ENCODE peak calls at places on chromosomes 4 and X, in four cellular contexts. One of them, this sample, is unnamed.

GRCh38 chr4:94177822-94178221 is 29.8 kb upstream of the SMARCAD1 start:
- DNase-seq in mesenchymal stem cell: no peak
- DNase-seq in sigmoid colon: no peak
- DNase-seq in GM23338: peak; percentile 56
- DNase-seq in this sample: no peak

GRCh38 chrX:9656871-9657270 is 108.8 kb downstream of the GPR143 start:
- DNase-seq in mesenchymal stem cell: no peak
- DNase-seq in sigmoid colon: no peak
- DNase-seq in GM23338: no peak
- DNase-seq in this sample: no peak

GRCh38 chrX:97524997-97525396 is 641.3 kb downstream of the RPA4 start:
- DNase-seq in mesenchymal stem cell: peak; percentile 21
- DNase-seq in sigmoid colon: no peak
- DNase-seq in GM23338: no peak
- DNase-seq in this sample: no peak

GRCh38 chr4:22487333-22487732 is 28.5 kb downstream of the ADGRA3 start:
- DNase-seq in mesenchymal stem cell: no peak
- DNase-seq in sigmoid colon: no peak
- DNase-seq in GM23338: no peak
- DNase-seq in this sample: no peak

GRCh38 chr4:27357283-27357682 is 496.6 kb downstream of the STIM2 start:
- DNase-seq in mesenchymal stem cell: peak; percentile 6
- DNase-seq in sigmoid colon: no peak
- DNase-seq in GM23338: peak; percentile 24
- DNase-seq in this sample: no peak

GRCh38 chr4:180391613-180392012 is 1851.6 kb upstream of the TENM3 start:
- DNase-seq in mesenchymal stem cell: no peak
- DNase-seq in sigmoid colon: no peak
- DNase-seq in GM23338: no peak
- DNase-seq in this sample: no peak

GRCh38 chrX:78307665-78308064 is 19.7 kb downstream of the CYSLTR1 start:
- DNase-seq in mesenchymal stem cell: no peak
- DNase-seq in sigmoid colon: no peak
- DNase-seq in GM23338: no peak
- DNase-seq in this sample: no peak

GRCh38 chr4:145301386-145302080 is 121.1 kb upstream of the OTUD4 start:
- DNase-seq in mesenchymal stem cell: peak; percentile 15
- DNase-seq in sigmoid colon: no peak
- DNase-seq in GM23338: no peak
- DNase-seq in this sample: no peak

GRCh38 chr4:55216871-55217635 is 91.7 kb upstream of the KDR start:
- DNase-seq in mesenchymal stem cell: peak; percentile 11
- DNase-seq in sigmoid colon: no peak
- DNase-seq in GM23338: no peak
- DNase-seq in this sample: peak; percentile 14

GRCh38 chr4:61924131-61924530 is 724.0 kb downstream of the ADGRL3 start:
- DNase-seq in mesenchymal stem cell: no peak
- DNase-seq in sigmoid colon: no peak
- DNase-seq in GM23338: peak; percentile 16
- DNase-seq in this sample: no peak

GRCh38 chr4:53553486-53554210 is 37.6 kb downstream of the LNX1 start:
- DNase-seq in mesenchymal stem cell: no peak
- DNase-seq in sigmoid colon: no peak
- DNase-seq in GM23338: no peak
- DNase-seq in this sample: no peak

GRCh38 chr4:38565271-38566199 is 98.5 kb upstream of the KLF3 start:
- DNase-seq in mesenchymal stem cell: no peak
- DNase-seq in sigmoid colon: peak; percentile 65
- DNase-seq in GM23338: no peak
- DNase-seq in this sample: peak; percentile 68

GRCh38 chrX:72569786-72570185 is 2.9 kb downstream of the HDAC8 start:
- DNase-seq in mesenchymal stem cell: peak; percentile 8
- DNase-seq in sigmoid colon: no peak
- DNase-seq in GM23338: no peak
- DNase-seq in this sample: no peak

GRCh38 chrX:85698921-85699320 is 319.5 kb upstream of the POF1B start:
- DNase-seq in mesenchymal stem cell: no peak
- DNase-seq in sigmoid colon: no peak
- DNase-seq in GM23338: peak; percentile 16
- DNase-seq in this sample: no peak

GRCh38 chrX:129953881-129954280 is 28.6 kb upstream of the BCORL1 start:
- DNase-seq in mesenchymal stem cell: no peak
- DNase-seq in sigmoid colon: no peak
- DNase-seq in GM23338: peak; percentile 28
- DNase-seq in this sample: no peak

GRCh38 chr4:83604315-83604714 is 68.4 kb downstream of the GPAT3 start:
- DNase-seq in mesenchymal stem cell: no peak
- DNase-seq in sigmoid colon: no peak
- DNase-seq in GM23338: no peak
- DNase-seq in this sample: no peak

GRCh38 chr4:115234405-115235093 is 121.1 kb upstream of the NDST4 start:
- DNase-seq in mesenchymal stem cell: peak; percentile 39
- DNase-seq in sigmoid colon: no peak
- DNase-seq in GM23338: peak; percentile 34
- DNase-seq in this sample: no peak

GRCh38 chr4:11470709-11471441 is 42.2 kb upstream of the HS3ST1 start:
- DNase-seq in mesenchymal stem cell: no peak
- DNase-seq in sigmoid colon: no peak
- DNase-seq in GM23338: peak; percentile 9
- DNase-seq in this sample: no peak

GRCh38 chr4:176805155-176805554 is 12.4 kb upstream of the VEGFC start:
- DNase-seq in mesenchymal stem cell: peak; percentile 59
- DNase-seq in sigmoid colon: no peak
- DNase-seq in GM23338: no peak
- DNase-seq in this sample: peak; percentile 64

GRCh38 chrX:152733261-152733975 is at the start of the genes CSAG1 and MAGEA12:
- DNase-seq in mesenchymal stem cell: no peak
- DNase-seq in sigmoid colon: no peak
- DNase-seq in GM23338: no peak
- DNase-seq in this sample: no peak

GRCh38 chr4:151922306-151922705 is 161.5 kb upstream of the GATB start:
- DNase-seq in mesenchymal stem cell: peak; percentile 18
- DNase-seq in sigmoid colon: no peak
- DNase-seq in GM23338: no peak
- DNase-seq in this sample: no peak

GRCh38 chr4:143084566-143084965 is 100.2 kb upstream of the USP38 start:
- DNase-seq in mesenchymal stem cell: no peak
- DNase-seq in sigmoid colon: no peak
- DNase-seq in GM23338: peak; percentile 18
- DNase-seq in this sample: no peak

GRCh38 chr4:151324449-151325319 is 721 bp downstream of the SH3D19 start:
- DNase-seq in mesenchymal stem cell: peak; percentile 87
- DNase-seq in sigmoid colon: peak; percentile 77
- DNase-seq in GM23338: peak; percentile 73
- DNase-seq in this sample: peak; percentile 85

DNA sequence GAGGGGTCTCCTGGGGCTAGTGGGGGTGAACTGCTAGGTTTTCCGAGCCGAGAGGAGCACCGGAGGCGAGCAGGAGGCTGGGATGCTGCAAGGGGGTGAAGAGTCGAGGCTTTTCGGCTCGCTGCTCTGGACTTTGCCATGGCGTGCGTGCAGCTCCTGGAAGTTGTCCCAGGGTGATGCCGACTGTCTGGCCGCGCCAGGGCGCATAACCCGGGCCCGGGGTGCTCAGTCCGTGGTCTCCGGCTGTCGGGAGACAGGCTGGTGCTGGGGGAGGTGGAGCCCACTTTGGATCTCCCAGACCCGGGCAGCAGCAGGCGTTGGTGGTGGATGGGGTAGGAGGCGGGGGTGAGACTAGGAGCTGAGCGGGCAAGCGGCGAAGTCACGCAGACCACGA is 777 bp downstream of the GRIA3 start:
- DNase-seq in mesenchymal stem cell: peak; percentile 5
- DNase-seq in sigmoid colon: no peak
- DNase-seq in GM23338: peak; percentile 12
- DNase-seq in this sample: no peak
- H3K27ac ChIP-seq in mesenchymal stem cell: no peak overlapping the region
- H3K27ac ChIP-seq in sigmoid colon: no peak overlapping the region
- H3K27ac ChIP-seq in GM23338: no peak overlapping the region
- H3K27ac ChIP-seq in this sample: peak overlapping the region; percentile 38

GRCh38 chr4:39731908-39732307 is 34.0 kb downstream of the UBE2K start:
- DNase-seq in mesenchymal stem cell: no peak
- DNase-seq in sigmoid colon: no peak
- DNase-seq in GM23338: no peak
- DNase-seq in this sample: no peak
- H3K27ac ChIP-seq in mesenchymal stem cell: no peak overlapping the region
- H3K27ac ChIP-seq in sigmoid colon: no peak overlapping the region
- H3K27ac ChIP-seq in GM23338: no peak overlapping the region
- H3K27ac ChIP-seq in this sample: no peak overlapping the region

GRCh38 chrX:13254870-13255269 is 65.0 kb downstream of the ATXN3L start:
- DNase-seq in mesenchymal stem cell: no peak
- DNase-seq in sigmoid colon: no peak
- DNase-seq in GM23338: no peak
- DNase-seq in this sample: no peak

GRCh38 chrX:13254076-13254785 is 65.6 kb downstream of the ATXN3L start:
- DNase-seq in mesenchymal stem cell: peak; percentile 56
- DNase-seq in sigmoid colon: no peak
- DNase-seq in GM23338: no peak
- DNase-seq in this sample: no peak

GRCh38 chrX:13252726-13253125 is 67.1 kb downstream of the ATXN3L start:
- DNase-seq in mesenchymal stem cell: no peak
- DNase-seq in sigmoid colon: no peak
- DNase-seq in GM23338: no peak
- DNase-seq in this sample: peak; percentile 18

GRCh38 chrX:13250831-13251612 is 68.8 kb downstream of the ATXN3L start:
- DNase-seq in mesenchymal stem cell: peak; percentile 93
- DNase-seq in sigmoid colon: peak; percentile 72
- DNase-seq in GM23338: no peak
- DNase-seq in this sample: no peak

GRCh38 chrX:13253223-13253622 is 66.6 kb downstream of the ATXN3L start:
- DNase-seq in mesenchymal stem cell: no peak
- DNase-seq in sigmoid colon: no peak
- DNase-seq in GM23338: no peak
- DNase-seq in this sample: no peak
- H3K27ac ChIP-seq in mesenchymal stem cell: no peak overlapping the region
- H3K27ac ChIP-seq in sigmoid colon: no peak overlapping the region
- H3K27ac ChIP-seq in GM23338: no peak overlapping the region
- H3K27ac ChIP-seq in this sample: no peak overlapping the region

GRCh38 chr4:118988635-118988972 is 100.0 kb downstream of the SYNPO2 start:
- DNase-seq in mesenchymal stem cell: no peak
- DNase-seq in sigmoid colon: no peak
- DNase-seq in GM23338: no peak
- DNase-seq in this sample: no peak

GRCh38 chr4:118991686-118992085 is 103.0 kb downstream of the SYNPO2 start:
- DNase-seq in mesenchymal stem cell: no peak
- DNase-seq in sigmoid colon: no peak
- DNase-seq in GM23338: no peak
- DNase-seq in this sample: no peak

GRCh38 chr4:118992149-118992548 is 103.5 kb downstream of the SYNPO2 start:
- DNase-seq in mesenchymal stem cell: no peak
- DNase-seq in sigmoid colon: no peak
- DNase-seq in GM23338: no peak
- DNase-seq in this sample: no peak

GRCh38 chr4:118987959-118988634 is 99.4 kb downstream of the SYNPO2 start:
- DNase-seq in mesenchymal stem cell: no peak
- DNase-seq in sigmoid colon: no peak
- DNase-seq in GM23338: no peak
- DNase-seq in this sample: no peak

DNA sequence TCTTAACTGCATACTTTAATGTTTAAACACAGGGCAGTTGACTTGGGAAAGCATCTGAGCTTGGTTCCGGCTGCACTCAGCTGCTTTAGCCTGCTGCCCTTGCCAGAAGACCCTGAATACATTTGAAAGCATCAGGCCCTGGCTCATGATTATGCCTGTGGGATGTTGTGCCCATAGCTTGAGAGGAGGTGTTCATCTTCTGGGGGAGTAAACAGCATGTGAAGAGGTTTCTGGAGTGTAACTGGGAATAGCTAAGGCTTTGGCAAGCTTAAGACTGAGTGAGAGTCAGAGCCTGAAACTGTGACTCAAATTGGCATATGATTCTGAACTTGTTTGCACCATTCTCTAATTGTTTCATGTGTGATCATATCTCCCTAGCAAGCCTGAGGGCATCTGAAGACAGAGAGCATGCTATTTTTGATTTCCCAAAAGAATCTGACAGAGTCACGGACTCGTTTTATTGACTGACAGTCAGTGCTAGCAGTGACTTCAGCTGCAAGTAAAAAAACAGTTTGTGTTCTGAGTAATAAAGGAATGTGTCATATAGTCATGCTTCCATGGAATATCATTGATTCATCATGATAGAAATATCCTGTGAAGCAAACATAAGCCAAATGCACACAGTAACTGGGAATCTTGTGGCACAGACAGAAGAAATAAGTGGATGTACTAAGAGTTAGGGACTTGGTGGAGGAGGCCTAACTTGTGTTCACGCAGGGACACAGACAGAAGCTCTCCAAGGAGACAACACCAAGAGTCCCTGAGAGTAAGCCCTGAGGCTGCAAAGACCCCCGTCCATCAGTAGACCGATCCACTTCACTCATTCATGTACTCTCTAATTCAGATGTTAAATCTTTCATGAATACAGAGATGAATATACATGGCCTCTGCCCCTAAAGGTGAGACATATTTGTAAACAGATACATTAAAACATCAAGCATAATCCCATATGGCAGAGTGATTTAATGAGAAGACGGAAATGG is 100.7 kb downstream of the SYNPO2 start:
- DNase-seq in mesenchymal stem cell: peak; percentile 71
- DNase-seq in sigmoid colon: peak; percentile 75
- DNase-seq in GM23338: no peak
- DNase-seq in this sample: peak; percentile 91
- H3K27ac ChIP-seq in mesenchymal stem cell: peak overlapping the region; percentile 6
- H3K27ac ChIP-seq in sigmoid colon: peak overlapping the region; percentile 90
- H3K27ac ChIP-seq in GM23338: no peak overlapping the region
- H3K27ac ChIP-seq in this sample: peak overlapping the region; percentile 96

GRCh38 chrX:13165747-13166146 is 121.3 kb upstream of the FAM9C start:
- DNase-seq in mesenchymal stem cell: no peak
- DNase-seq in sigmoid colon: no peak
- DNase-seq in GM23338: peak; percentile 15
- DNase-seq in this sample: no peak
- H3K27ac ChIP-seq in mesenchymal stem cell: no peak overlapping the region
- H3K27ac ChIP-seq in sigmoid colon: peak overlapping the region; percentile 7
- H3K27ac ChIP-seq in GM23338: no peak overlapping the region
- H3K27ac ChIP-seq in this sample: no peak overlapping the region

DNA sequence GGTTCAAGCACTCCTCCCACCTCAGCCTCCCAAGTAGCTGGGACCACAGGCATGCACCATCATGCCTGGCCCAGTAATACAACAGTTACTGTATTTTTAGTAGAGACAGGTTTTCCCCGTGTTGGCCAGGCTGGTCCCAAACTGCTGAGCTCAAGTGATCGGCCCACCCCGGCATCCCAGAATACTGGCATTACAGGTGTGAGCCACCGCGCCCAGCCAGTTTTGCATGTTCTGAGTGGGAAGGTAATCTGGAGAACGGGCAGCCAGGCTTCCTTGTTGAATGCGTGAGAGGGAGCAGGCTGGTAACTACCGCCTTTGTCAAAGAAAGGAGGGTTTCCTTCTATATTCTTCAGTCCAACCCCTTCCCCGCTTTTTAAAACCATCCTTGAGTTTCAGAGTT is 9.1 kb downstream of the NOCT start:
- DNase-seq in mesenchymal stem cell: no peak
- DNase-seq in sigmoid colon: no peak
- DNase-seq in GM23338: no peak
- DNase-seq in this sample: no peak
- H3K27ac ChIP-seq in mesenchymal stem cell: no peak overlapping the region
- H3K27ac ChIP-seq in sigmoid colon: no peak overlapping the region
- H3K27ac ChIP-seq in GM23338: no peak overlapping the region
- H3K27ac ChIP-seq in this sample: no peak overlapping the region

This sample was measured in osteoblast.